ENCODE peak calls at places on chromosomes 4 and X, in seven cellular contexts. A is IMR-90, X is mesenchymal stem cell, G is mesendoderm, V is H1, M is H9, E is trophoblast cell. P is an unnamed sample.

GRCh38 chrX:27976284-27976683 is 5.0 kb downstream of the DCAF8L1 start:
- DNase-seq in M (no peak), V (no peak), E (no peak), G (no peak), A (no peak), X (no peak), P (no peak)

GRCh38 chr4:139453041-139453370 is 915 bp upstream of the RAB33B start:
- DNase-seq in A (no peak), M (no peak), G (peak; percentile 94), X (no peak), E (peak; percentile 68), V (no peak), P (no peak)

GRCh38 chrX:19791562-19791961 is 95.8 kb downstream of the SH3KBP1 start:
- DNase-seq in M (no peak), X (peak; percentile 53), G (no peak), A (peak; percentile 25), E (no peak), V (no peak), P (no peak)

GRCh38 chrX:37679888-37680287 is 5.7 kb upstream of the XK start:
- DNase-seq in A (no peak), X (no peak), M (no peak), G (no peak), E (no peak), V (no peak), P (no peak)

GRCh38 chr4:141388483-141388882 is 167.8 kb downstream of the ZNF330 start:
- DNase-seq in G (peak; percentile 1), A (peak; percentile 89), E (no peak), V (no peak), X (peak; percentile 7), M (no peak), P (no peak)

GRCh38 chr4:131644619-131645018 is 1504.5 kb upstream of the PCDH10 start:
- DNase-seq in V (peak; percentile 49), X (peak; percentile 50), A (peak; percentile 2), E (no peak), G (peak; percentile 88), M (peak; percentile 76), P (peak; percentile 6)

GRCh38 chr4:6268650-6269399 is 825 bp upstream of the WFS1 start:
- DNase-seq in E (no peak), M (no peak), G (peak; percentile 16), V (no peak), A (no peak), X (no peak), P (no peak)

GRCh38 chrX:131477498-131477897 is 66.4 kb upstream of the OR13H1 start:
- DNase-seq in M (peak; percentile 55), E (no peak), V (no peak), G (peak; percentile 25), X (no peak), A (no peak), P (no peak)

GRCh38 chr4:86892639-86892965 is 380 bp upstream of the C4orf36 start:
- DNase-seq in X (no peak), E (no peak), V (no peak), A (no peak), G (no peak), M (no peak), P (no peak)

GRCh38 chr4:26141916-26142638 is 178.7 kb upstream of the RBPJ start:
- DNase-seq in M (no peak), V (no peak), G (peak; percentile 29), X (peak; percentile 89), A (peak; percentile 83), E (no peak), P (no peak)

GRCh38 chr4:45971108-45971507 is 152.7 kb downstream of the GABRG1 start:
- DNase-seq in A (no peak), V (no peak), G (no peak), X (no peak), M (no peak), E (no peak), P (no peak)

GRCh38 chr4:186605261-186605865 is 50.0 kb upstream of the MTNR1A start:
- DNase-seq in A (no peak), X (no peak), V (no peak), G (no peak), E (no peak), M (no peak), P (no peak)

GRCh38 chrX:119880552-119881437 is 9.2 kb downstream of the NDUFA1 start:
- DNase-seq in G (peak; percentile 60), E (peak; percentile 59), V (no peak), A (peak; percentile 63), M (peak; percentile 46), X (peak; percentile 70), P (no peak)

GRCh38 chrX:42519666-42520231 is 258.2 kb downstream of the PPP1R2C start:
- DNase-seq in G (no peak), V (no peak), E (no peak), A (peak; percentile 17), M (no peak), X (peak; percentile 7), P (no peak)

DNA sequence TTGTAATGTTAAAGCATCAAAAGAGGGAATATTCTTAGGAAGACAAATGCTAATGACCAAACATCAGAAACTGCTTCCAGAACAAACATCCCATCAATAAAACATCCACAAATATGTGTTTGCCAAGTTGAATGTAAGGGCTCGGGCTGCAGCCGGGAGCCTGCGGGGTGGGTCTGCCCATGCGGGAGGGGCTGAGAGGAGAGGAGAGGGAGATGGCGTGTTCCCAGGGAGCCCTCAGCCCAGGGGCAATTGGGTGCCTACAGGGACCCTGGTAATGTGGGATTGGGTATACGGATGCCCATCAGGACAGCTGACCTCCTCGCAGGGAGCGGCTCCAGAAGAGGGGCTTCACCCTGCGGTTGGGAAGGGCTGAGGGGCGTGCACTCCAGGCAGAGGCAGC is 38.4 kb upstream of the PSAPL1 start:
- DNase-seq in M (no peak), A (no peak), E (no peak), X (no peak), G (no peak), V (no peak), P (no peak)
- H3K79me1 ChIP-seq in M (no peaks in the 10 kb centered on the region), A (no peaks in the 10 kb centered on the region), E (no peaks in the 10 kb centered on the region), X (no peaks in the 10 kb centered on the region), G (no peaks in the 10 kb centered on the region), V (no peaks in the 10 kb centered on the region), P (no peaks in the 10 kb centered on the region)

GRCh38 chr4:16259531-16260246 is 33.4 kb upstream of the TAPT1 start:
- DNase-seq in E (no peak), V (no peak), G (no peak), A (peak; percentile 16), M (no peak), X (no peak), P (no peak)
- H2BK120ac ChIP-seq in E (no peak overlapping the region), V (no peak overlapping the region), G (no peak overlapping the region), A (no peak overlapping the region), M (no peak overlapping the region), X (no peak overlapping the region), P (no peak overlapping the region)

DNA sequence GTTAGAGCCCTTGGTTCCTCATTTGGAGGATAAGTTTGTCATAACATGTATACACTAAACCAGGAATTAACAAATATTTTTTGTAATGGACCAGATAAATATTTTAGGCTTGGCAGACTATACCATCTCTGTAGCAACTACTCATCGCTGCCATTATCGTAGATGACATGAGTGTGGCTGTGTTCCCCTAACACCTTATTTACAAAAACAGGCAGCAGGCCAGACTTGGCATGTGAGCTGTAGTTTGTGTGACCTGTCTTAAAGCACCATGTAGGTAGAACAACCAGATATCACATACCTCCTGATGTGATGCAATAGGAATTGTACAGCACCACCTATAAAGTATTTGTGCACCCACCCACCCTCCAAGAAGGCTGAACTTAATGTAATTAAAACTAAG is 82.0 kb downstream of the RASGEF1B start:
- DNase-seq in V (no peak), M (no peak), G (no peak), A (no peak), E (no peak), X (no peak), P (no peak)
- H3K79me1 ChIP-seq in V (no peaks in the 10 kb centered on the region), M (no peaks in the 10 kb centered on the region), G (no peaks in the 10 kb centered on the region), A (no peaks in the 10 kb centered on the region), E (no peaks in the 10 kb centered on the region), X (no peaks in the 10 kb centered on the region), P (no peaks in the 10 kb centered on the region)

GRCh38 chrX:11954196-11954595 is 184.1 kb upstream of the FRMPD4 start:
- DNase-seq in G (no peak), E (no peak), X (peak; percentile 34), A (no peak), M (no peak), V (no peak), P (no peak)
- H2BK120ac ChIP-seq in G (no peak overlapping the region), E (no peak overlapping the region), X (no peak overlapping the region), A (peak overlapping the region; percentile 52), M (no peak overlapping the region), V (no peak overlapping the region), P (no peak overlapping the region)

GRCh38 chr4:108449139-108449538 is 171.2 kb upstream of the RPL34 start:
- DNase-seq in X (no peak), M (no peak), V (no peak), E (no peak), G (no peak), A (no peak), P (no peak)

GRCh38 chr4:108454227-108454626 is 166.1 kb upstream of the RPL34 start:
- DNase-seq in A (no peak), G (no peak), X (no peak), E (no peak), V (no peak), M (no peak), P (no peak)

GRCh38 chr4:108450236-108450898 is 170.0 kb upstream of the RPL34 start:
- DNase-seq in G (no peak), E (no peak), A (no peak), X (no peak), V (no peak), M (no peak), P (no peak)

DNA sequence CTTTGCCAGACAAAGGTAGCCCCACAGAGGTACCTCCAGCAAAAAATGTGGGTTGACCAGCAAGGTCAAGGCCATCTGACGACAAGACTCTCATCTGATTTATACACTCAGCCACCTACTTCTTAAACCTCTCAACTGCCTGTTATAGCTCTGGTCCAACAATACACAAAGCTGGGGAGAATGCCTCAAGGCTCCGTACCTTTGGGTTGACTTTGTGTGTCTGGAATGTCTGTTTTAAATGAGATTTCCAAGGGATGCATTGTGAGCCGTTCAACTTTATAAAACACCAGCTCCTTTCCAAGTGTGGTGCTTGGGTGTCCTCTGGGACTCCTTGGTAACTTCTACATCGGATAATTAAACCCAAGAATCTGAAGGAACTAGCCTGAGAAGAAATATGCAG is 167.0 kb upstream of the RPL34 start:
- DNase-seq in A (no peak), E (no peak), M (no peak), X (no peak), V (no peak), G (peak; percentile 30), P (no peak)
- H3K79me1 ChIP-seq in A (no peaks in the 10 kb centered on the region), E (no peaks in the 10 kb centered on the region), M (no peaks in the 10 kb centered on the region), X (no peaks in the 10 kb centered on the region), V (no peaks in the 10 kb centered on the region), G (no peaks in the 10 kb centered on the region), P (no peaks in the 10 kb centered on the region)

GRCh38 chr4:17320046-17320445 is 191.8 kb downstream of the QDPR start:
- DNase-seq in G (no peak), X (no peak), E (no peak), M (no peak), V (no peak), A (no peak), P (no peak)
- H2BK120ac ChIP-seq in G (no peak overlapping the region), X (no peak overlapping the region), E (no peak overlapping the region), M (no peak overlapping the region), V (no peak overlapping the region), A (no peak overlapping the region), P (no peak overlapping the region)

P was measured in neuronal stem cell.